ENCODE peak calls at places on chromosomes 3 and 15, in five cellular contexts. J, T, V, Z and G are unnamed samples.

GRCh38 chr3:25426408-25426807 is 1.7 kb upstream of the RARB start:
- DNase-seq in J (peak), T (no peak), V (no peak), Z (no peak), G (no peak)

GRCh38 chr3:23968467-23969184 is 23.5 kb downstream of the NR1D2 start:
- DNase-seq in J (peak), T (peak), V (peak), Z (no peak), G (no peak)

GRCh38 chr15:67816668-67817067 is 8.6 kb upstream of the SKOR1 start:
- DNase-seq in J (no peak), T (no peak), V (no peak), Z (no peak), G (no peak)

GRCh38 chr15:31483053-31483923 is 156.7 kb downstream of the KLF13 start:
- DNase-seq in J (no peak), T (no peak), V (no peak), Z (no peak), G (no peak)

GRCh38 chr15:52010633-52011595 is 8.1 kb upstream of the MAPK6 start:
- DNase-seq in J (peak), T (peak), V (no peak), Z (no peak), G (no peak)

GRCh38 chr3:122911901-122912300 is 115.7 kb downstream of the SEMA5B start:
- DNase-seq in J (no peak), T (no peak), V (no peak), Z (no peak), G (no peak)

GRCh38 chr15:63198752-63199250 is 9.4 kb downstream of the RAB8B start:
- DNase-seq in J (no peak), T (no peak), V (no peak), Z (no peak), G (no peak)

GRCh38 chr3:141174683-141175082 is 56.9 kb upstream of the PXYLP1 start:
- DNase-seq in J (no peak), T (no peak), V (no peak), Z (no peak), G (no peak)

GRCh38 chr3:193452338-193452737 is 73.8 kb upstream of the ATP13A5 start:
- DNase-seq in J (no peak), T (no peak), V (no peak), Z (no peak), G (no peak)

GRCh38 chr3:124886168-124887051 is 755 bp downstream of the ITGB5 start:
- DNase-seq in J (peak), T (peak), V (peak), Z (peak), G (peak)

DNA sequence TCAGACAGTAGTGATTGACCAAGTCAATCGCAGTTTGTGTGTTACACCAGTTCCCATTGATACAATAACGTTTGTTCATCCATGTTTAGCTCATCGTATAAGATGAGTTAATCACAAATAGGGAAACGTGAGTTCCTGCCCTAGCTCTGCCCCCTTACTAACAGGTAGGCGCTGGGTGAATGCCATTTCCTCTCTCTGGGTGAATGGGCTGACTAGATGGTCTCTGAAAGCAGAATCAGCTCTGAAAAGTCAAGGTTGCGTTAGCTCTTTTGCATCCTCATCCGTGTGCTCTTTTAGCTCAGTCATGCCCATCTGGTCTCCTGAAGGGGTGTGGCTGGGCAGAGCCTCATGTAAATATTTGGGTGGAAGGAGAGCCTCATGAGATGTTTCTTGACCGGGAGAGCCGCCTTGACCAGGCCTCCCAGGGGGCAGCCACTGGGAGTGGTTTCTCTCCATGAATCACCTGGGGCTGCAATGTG is 108.2 kb upstream of the RASGRP1 start:
- DNase-seq in J (no peak), T (no peak), V (no peak), Z (no peak), G (no peak)
- H3K4me3 ChIP-seq in J (no peak), T (no peak), V (no peak), Z (no peak), G (no peak)

DNA sequence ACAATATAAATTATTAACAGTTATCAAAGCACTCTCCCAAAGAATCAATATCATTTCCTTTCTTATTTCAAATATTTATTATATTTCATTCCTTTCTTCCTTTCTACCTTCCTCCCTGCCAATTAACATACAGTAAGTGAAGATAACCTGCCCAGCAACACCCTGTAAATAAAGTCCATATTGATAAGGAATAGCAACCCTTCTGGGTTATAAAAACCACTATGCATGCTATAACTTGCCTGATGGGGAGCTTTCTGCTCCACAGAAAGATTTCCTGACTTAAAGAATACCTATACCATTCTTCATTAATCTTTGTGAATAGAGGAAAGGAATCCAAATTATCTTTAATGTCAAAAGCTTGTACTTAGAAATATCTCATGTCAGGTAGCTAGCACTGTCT is 166.5 kb downstream of the ISL2 start:
- DNase-seq in J (no peak), T (no peak), V (no peak), Z (no peak), G (no peak)
- H3K4me3 ChIP-seq in J (no peak), T (no peak), V (no peak), Z (no peak), G (no peak)

GRCh38 chr15:75176404-75176761 is 25.3 kb upstream of the C15orf39 start:
- DNase-seq in J (no peak), T (no peak), V (no peak), Z (no peak), G (no peak)

GRCh38 chr15:75177360-75178071 is 24.2 kb upstream of the C15orf39 start:
- DNase-seq in J (no peak), T (peak), V (no peak), Z (no peak), G (no peak)

GRCh38 chr15:75179773-75180140 is 21.9 kb upstream of the C15orf39 start:
- DNase-seq in J (no peak), T (no peak), V (peak), Z (no peak), G (no peak)

GRCh38 chr15:75178938-75179772 is 22.5 kb upstream of the C15orf39 start:
- DNase-seq in J (no peak), T (no peak), V (no peak), Z (no peak), G (no peak)

DNA sequence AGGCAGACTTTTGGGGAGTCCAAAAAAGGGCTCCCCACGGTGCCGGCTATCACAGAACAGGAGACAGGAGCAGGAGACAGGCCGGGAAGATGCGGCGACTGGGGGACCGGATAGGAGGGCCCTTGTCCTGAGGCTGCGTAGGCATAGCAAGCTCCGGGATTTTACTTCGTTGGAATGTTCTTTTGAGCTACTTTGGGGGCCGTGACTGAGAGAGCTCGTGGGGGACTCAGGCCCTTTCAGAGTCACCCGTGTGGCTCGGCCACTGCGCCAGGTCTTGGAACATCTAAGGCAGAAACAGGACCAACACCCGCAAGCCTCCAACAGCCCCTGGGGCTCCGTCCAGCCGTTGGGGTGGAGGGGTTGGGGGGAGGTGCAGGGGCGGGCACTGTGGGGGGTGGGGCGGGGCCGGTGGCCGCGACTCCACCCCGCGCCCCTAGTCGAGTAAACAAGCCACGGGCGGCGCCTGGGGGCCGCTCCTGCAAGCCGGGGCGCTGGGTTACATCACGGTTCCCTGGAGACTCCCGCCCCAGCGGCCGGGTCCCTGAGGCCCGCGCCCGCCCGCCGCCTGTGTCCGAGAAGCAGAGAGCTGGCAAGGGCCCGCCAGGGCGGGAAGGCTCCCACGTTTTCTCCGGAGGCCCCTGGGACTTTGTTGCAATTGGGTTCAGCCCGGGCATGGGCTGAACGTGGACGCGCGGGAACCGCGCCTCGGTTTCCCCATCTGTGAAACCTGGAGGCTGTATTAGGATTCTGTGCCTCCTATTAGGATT is 23.3 kb upstream of the C15orf39 start:
- DNase-seq in J (peak), T (peak), V (peak), Z (peak), G (no peak)
- H3K4me3 ChIP-seq in J (no peak), T (no peak), V (no peak), Z (peak), G (no peak)

GRCh38 chr15:96365781-96366525 is 35.5 kb downstream of the NR2F2 start:
- DNase-seq in J (no peak), T (no peak), V (no peak), Z (no peak), G (no peak)
- H3K4me3 ChIP-seq in J (no peak), T (no peak), V (no peak), Z (no peak), G (no peak)

DNA sequence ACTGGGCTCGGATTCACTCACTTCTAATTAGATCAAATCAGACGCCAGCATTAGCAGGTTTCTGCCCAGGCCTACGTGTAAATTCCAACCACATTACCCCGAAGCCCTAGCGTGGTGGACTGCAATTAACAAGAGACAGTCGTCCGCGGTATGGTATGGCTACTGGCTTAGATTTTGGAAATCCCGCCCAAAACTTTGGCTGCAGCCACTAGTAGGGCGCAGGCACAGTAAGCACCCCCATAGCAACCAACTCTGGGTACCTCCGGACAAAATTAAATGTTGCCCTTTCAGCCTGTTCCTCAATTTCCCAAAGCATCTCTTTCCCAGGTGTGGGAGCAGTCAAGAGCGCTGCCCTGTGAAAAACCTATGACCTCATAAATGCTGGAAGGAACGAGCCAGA is 732 bp downstream of the RARRES1 start:
- DNase-seq in J (peak), T (no peak), V (no peak), Z (no peak), G (no peak)
- H3K4me3 ChIP-seq in J (peak), T (peak), V (no peak), Z (peak), G (peak)